ENCODE peak calls at places on chromosome 17, in six cellular contexts. One of them, this sample, is unnamed.
A peak's percentile ranks its signal among the peaks of the same experiment; 100 is the strongest.

GRCh38 chr17:82019905-82020873 is 2.5 kb downstream of the CENPX start:
- DNase-seq in chondrocyte: no peak
- DNase-seq in left lung: peak; percentile 93
- DNase-seq in GM06990: peak; percentile 61
- DNase-seq in sigmoid colon: no peak
- DNase-seq in dorsolateral prefrontal cortex: no peak
- DNase-seq in this sample: peak; percentile 79

GRCh38 chr17:13584701-13585080 is 17.0 kb downstream of the HS3ST3A1 start:
- DNase-seq in left lung: no peak
- DNase-seq in sigmoid colon: no peak
- DNase-seq in chondrocyte: no peak
- DNase-seq in GM06990: no peak
- DNase-seq in dorsolateral prefrontal cortex: no peak
- DNase-seq in this sample: no peak

GRCh38 chr17:50946223-50946890 is 80.2 kb upstream of the TOB1 start:
- DNase-seq in sigmoid colon: peak; percentile 55
- DNase-seq in GM06990: no peak
- DNase-seq in chondrocyte: peak; percentile 68
- DNase-seq in dorsolateral prefrontal cortex: no peak
- DNase-seq in left lung: no peak
- DNase-seq in this sample: no peak

GRCh38 chr17:71503710-71504471 is 616.9 kb upstream of the SOX9 start:
- DNase-seq in left lung: no peak
- DNase-seq in GM06990: no peak
- DNase-seq in sigmoid colon: no peak
- DNase-seq in chondrocyte: no peak
- DNase-seq in dorsolateral prefrontal cortex: no peak
- DNase-seq in this sample: no peak

GRCh38 chr17:35801583-35802224 is 6.3 kb upstream of the MMP28 start:
- DNase-seq in sigmoid colon: peak; percentile 98
- DNase-seq in left lung: peak; percentile 49
- DNase-seq in chondrocyte: no peak
- DNase-seq in dorsolateral prefrontal cortex: peak; percentile 69
- DNase-seq in GM06990: no peak
- DNase-seq in this sample: no peak

GRCh38 chr17:79045830-79046500 is 22.0 kb downstream of the C1QTNF1 start:
- DNase-seq in left lung: peak; percentile 95
- DNase-seq in chondrocyte: peak; percentile 81
- DNase-seq in sigmoid colon: peak; percentile 90
- DNase-seq in GM06990: peak; percentile 71
- DNase-seq in dorsolateral prefrontal cortex: peak; percentile 80
- DNase-seq in this sample: peak; percentile 85

GRCh38 chr17:17041018-17041521 is 1.2 kb upstream of the MPRIP start:
- DNase-seq in sigmoid colon: no peak
- DNase-seq in GM06990: no peak
- DNase-seq in chondrocyte: peak; percentile 27
- DNase-seq in left lung: peak; percentile 34
- DNase-seq in dorsolateral prefrontal cortex: peak; percentile 82
- DNase-seq in this sample: no peak

GRCh38 chr17:1188812-1189211 is 9.0 kb upstream of the ABR start:
- DNase-seq in GM06990: no peak
- DNase-seq in left lung: peak; percentile 82
- DNase-seq in dorsolateral prefrontal cortex: no peak
- DNase-seq in chondrocyte: no peak
- DNase-seq in sigmoid colon: peak; percentile 98
- DNase-seq in this sample: no peak

GRCh38 chr17:33464669-33465275 is 171.7 kb upstream of the ASIC2 start:
- DNase-seq in dorsolateral prefrontal cortex: no peak
- DNase-seq in sigmoid colon: no peak
- DNase-seq in chondrocyte: no peak
- DNase-seq in left lung: no peak
- DNase-seq in GM06990: no peak
- DNase-seq in this sample: no peak

GRCh38 chr17:81927145-81927652 is 336 bp downstream of the MAFG start:
- DNase-seq in sigmoid colon: no peak
- DNase-seq in chondrocyte: no peak
- DNase-seq in dorsolateral prefrontal cortex: no peak
- DNase-seq in left lung: no peak
- DNase-seq in GM06990: no peak
- DNase-seq in this sample: no peak

GRCh38 chr17:44970136-44970737 is 2.1 kb upstream of the C1QL1 start:
- DNase-seq in GM06990: peak; percentile 29
- DNase-seq in chondrocyte: no peak
- DNase-seq in dorsolateral prefrontal cortex: peak; percentile 49
- DNase-seq in left lung: no peak
- DNase-seq in sigmoid colon: peak; percentile 89
- DNase-seq in this sample: no peak

GRCh38 chr17:81509048-81509686 is 3.4 kb downstream of the ACTG1 start:
- DNase-seq in dorsolateral prefrontal cortex: no peak
- DNase-seq in sigmoid colon: no peak
- DNase-seq in left lung: peak; percentile 14
- DNase-seq in chondrocyte: no peak
- DNase-seq in GM06990: no peak
- DNase-seq in this sample: no peak

GRCh38 chr17:32265192-32265895 is at the start of gene RHBDL3:
- DNase-seq in GM06990: no peak
- DNase-seq in dorsolateral prefrontal cortex: no peak
- DNase-seq in left lung: peak; percentile 75
- DNase-seq in chondrocyte: no peak
- DNase-seq in sigmoid colon: no peak
- DNase-seq in this sample: no peak

GRCh38 chr17:27532269-27533067 is 76.2 kb downstream of the KSR1 start:
- DNase-seq in dorsolateral prefrontal cortex: peak; percentile 63
- DNase-seq in sigmoid colon: peak; percentile 77
- DNase-seq in GM06990: no peak
- DNase-seq in chondrocyte: peak; percentile 46
- DNase-seq in left lung: peak; percentile 90
- DNase-seq in this sample: no peak

GRCh38 chr17:10579270-10579669 is 29.8 kb upstream of the MYH2 start:
- DNase-seq in sigmoid colon: no peak
- DNase-seq in GM06990: no peak
- DNase-seq in left lung: no peak
- DNase-seq in chondrocyte: no peak
- DNase-seq in dorsolateral prefrontal cortex: no peak
- DNase-seq in this sample: no peak

GRCh38 chr17:49361129-49361901 is 735 bp downstream of the ZNF652 start:
- DNase-seq in dorsolateral prefrontal cortex: peak; percentile 47
- DNase-seq in GM06990: peak; percentile 81
- DNase-seq in sigmoid colon: peak; percentile 73
- DNase-seq in chondrocyte: no peak
- DNase-seq in left lung: peak; percentile 86
- DNase-seq in this sample: peak; percentile 51

GRCh38 chr17:34371405-34371804 is 8.4 kb upstream of the CCL1 start:
- DNase-seq in sigmoid colon: no peak
- DNase-seq in dorsolateral prefrontal cortex: no peak
- DNase-seq in chondrocyte: no peak
- DNase-seq in left lung: no peak
- DNase-seq in GM06990: no peak
- DNase-seq in this sample: no peak

GRCh38 chr17:37280841-37281240 is 94.9 kb upstream of the C17orf78 start:
- DNase-seq in GM06990: no peak
- DNase-seq in chondrocyte: no peak
- DNase-seq in left lung: no peak
- DNase-seq in dorsolateral prefrontal cortex: no peak
- DNase-seq in sigmoid colon: no peak
- DNase-seq in this sample: no peak

GRCh38 chr17:49193513-49194296 is 16.7 kb downstream of the GNGT2 start:
- DNase-seq in chondrocyte: no peak
- DNase-seq in left lung: no peak
- DNase-seq in GM06990: peak; percentile 82
- DNase-seq in dorsolateral prefrontal cortex: peak; percentile 82
- DNase-seq in sigmoid colon: peak; percentile 85
- DNase-seq in this sample: peak; percentile 59

GRCh38 chr17:64148017-64148631 is 18.2 kb upstream of the ERN1 start:
- DNase-seq in dorsolateral prefrontal cortex: no peak
- DNase-seq in GM06990: no peak
- DNase-seq in left lung: no peak
- DNase-seq in sigmoid colon: no peak
- DNase-seq in chondrocyte: no peak
- DNase-seq in this sample: no peak

GRCh38 chr17:17060930-17061329 is 18.7 kb downstream of the MPRIP start:
- DNase-seq in left lung: no peak
- DNase-seq in dorsolateral prefrontal cortex: no peak
- DNase-seq in chondrocyte: peak; percentile 54
- DNase-seq in GM06990: no peak
- DNase-seq in sigmoid colon: peak; percentile 35
- DNase-seq in this sample: no peak

GRCh38 chr17:19456016-19456927 is 45.2 kb downstream of the RNF112 start:
- DNase-seq in GM06990: no peak
- DNase-seq in sigmoid colon: no peak
- DNase-seq in dorsolateral prefrontal cortex: no peak
- DNase-seq in left lung: no peak
- DNase-seq in chondrocyte: no peak
- DNase-seq in this sample: no peak

DNA sequence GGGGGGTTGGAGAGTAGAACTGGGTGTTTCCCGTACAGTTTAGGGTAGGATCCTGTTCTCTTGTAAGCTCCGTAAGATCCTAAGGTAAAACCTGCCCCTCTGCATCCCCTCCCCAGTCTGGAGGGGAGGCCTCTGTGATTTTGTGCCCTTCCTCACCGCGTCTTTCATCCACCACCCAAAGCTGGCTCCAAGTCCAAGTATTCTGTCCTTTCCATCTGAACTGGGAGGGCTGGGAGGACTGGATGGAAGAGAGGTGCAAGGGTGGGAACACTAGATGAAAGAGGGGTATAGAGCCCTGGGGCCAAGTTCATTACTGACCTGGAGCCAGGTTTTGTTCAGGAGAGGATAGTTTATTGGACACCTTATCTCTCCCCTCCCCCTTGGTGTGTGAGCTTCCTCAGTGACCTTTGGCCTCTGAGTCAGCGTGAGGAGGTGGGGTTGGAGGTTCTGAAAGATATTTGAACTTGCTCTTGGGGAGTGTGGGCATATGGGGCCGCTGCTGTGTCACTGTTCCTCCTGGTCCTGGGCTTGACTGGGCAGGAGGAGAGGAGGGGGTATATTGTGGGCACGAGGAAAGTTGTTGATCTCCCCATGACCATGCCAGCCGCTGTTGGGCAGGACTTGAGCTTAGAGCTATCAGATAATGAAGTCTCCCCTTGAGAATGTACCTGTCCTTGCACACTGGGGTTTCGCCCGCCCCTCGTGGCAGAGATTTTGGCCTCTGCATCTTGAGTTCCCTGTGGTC is 1.6 kb downstream of the LASP1 start:
- DNase-seq in left lung: peak; percentile 88
- DNase-seq in GM06990: no peak
- DNase-seq in sigmoid colon: peak; percentile 82
- DNase-seq in chondrocyte: no peak
- DNase-seq in dorsolateral prefrontal cortex: no peak
- DNase-seq in this sample: peak; percentile 66
- TF ChIP-seq CTCF in left lung: no peak
- TF ChIP-seq CTCF in GM06990: peak; percentile 38
- TF ChIP-seq CTCF in sigmoid colon: no peak
- TF ChIP-seq CTCF in chondrocyte: peak; percentile 50
- TF ChIP-seq CTCF in dorsolateral prefrontal cortex: no peak
- TF ChIP-seq CTCF in this sample: peak; percentile 44

DNA sequence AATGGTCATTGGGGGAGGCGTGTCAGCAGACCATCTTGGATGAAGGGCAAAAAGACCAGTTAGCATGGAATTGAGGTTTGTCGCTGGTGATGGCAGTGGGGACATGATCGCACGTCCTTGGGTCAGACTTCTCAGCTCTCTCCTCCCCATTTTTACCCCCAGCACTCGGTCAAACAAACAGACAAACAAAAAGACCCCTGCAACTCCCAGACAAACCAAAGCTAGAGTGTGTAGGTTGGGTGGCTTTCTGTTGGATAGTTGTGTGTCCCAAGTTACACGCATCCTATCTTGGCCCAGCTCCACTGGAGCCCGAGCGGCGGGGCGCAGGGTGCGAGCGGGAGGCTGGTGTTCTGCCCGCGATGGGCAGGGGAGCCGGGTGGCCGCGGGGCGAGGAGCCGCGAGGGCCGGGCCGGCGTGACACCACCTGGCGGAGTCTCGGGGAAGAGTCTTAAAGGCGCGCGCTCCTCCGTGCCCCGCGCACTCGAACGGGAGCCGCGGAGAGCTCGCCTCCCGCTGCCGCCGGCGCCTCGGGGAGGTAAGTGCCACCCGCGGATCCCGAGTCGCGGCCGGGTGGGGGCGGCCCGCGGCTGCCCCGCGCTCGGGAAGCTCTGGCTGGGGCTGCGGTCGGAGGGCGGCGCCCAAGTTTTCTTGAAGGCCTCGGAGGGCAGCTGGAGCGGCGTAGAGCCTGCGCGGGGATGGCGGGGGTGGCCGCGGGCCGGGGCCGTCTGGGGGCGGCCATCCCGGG is 18.5 kb upstream of the NTN1 start:
- DNase-seq in chondrocyte: no peak
- DNase-seq in GM06990: no peak
- DNase-seq in dorsolateral prefrontal cortex: no peak
- DNase-seq in left lung: peak; percentile 80
- DNase-seq in sigmoid colon: no peak
- DNase-seq in this sample: peak; percentile 66
- TF ChIP-seq CTCF in chondrocyte: peak; percentile 70
- TF ChIP-seq CTCF in GM06990: peak; percentile 15
- TF ChIP-seq CTCF in dorsolateral prefrontal cortex: peak; percentile 19
- TF ChIP-seq CTCF in left lung: no peak
- TF ChIP-seq CTCF in sigmoid colon: peak; percentile 48
- TF ChIP-seq CTCF in this sample: peak; percentile 34

GRCh38 chr17:7038025-7038862 is 2.4 kb downstream of the SLC16A13 start:
- DNase-seq in GM06990: no peak
- DNase-seq in chondrocyte: no peak
- DNase-seq in dorsolateral prefrontal cortex: no peak
- DNase-seq in left lung: peak; percentile 63
- DNase-seq in sigmoid colon: no peak
- DNase-seq in this sample: no peak
- TF ChIP-seq CTCF in GM06990: no peak
- TF ChIP-seq CTCF in chondrocyte: no peak
- TF ChIP-seq CTCF in dorsolateral prefrontal cortex: no peak
- TF ChIP-seq CTCF in left lung: no peak
- TF ChIP-seq CTCF in sigmoid colon: no peak
- TF ChIP-seq CTCF in this sample: peak; percentile 18

DNA sequence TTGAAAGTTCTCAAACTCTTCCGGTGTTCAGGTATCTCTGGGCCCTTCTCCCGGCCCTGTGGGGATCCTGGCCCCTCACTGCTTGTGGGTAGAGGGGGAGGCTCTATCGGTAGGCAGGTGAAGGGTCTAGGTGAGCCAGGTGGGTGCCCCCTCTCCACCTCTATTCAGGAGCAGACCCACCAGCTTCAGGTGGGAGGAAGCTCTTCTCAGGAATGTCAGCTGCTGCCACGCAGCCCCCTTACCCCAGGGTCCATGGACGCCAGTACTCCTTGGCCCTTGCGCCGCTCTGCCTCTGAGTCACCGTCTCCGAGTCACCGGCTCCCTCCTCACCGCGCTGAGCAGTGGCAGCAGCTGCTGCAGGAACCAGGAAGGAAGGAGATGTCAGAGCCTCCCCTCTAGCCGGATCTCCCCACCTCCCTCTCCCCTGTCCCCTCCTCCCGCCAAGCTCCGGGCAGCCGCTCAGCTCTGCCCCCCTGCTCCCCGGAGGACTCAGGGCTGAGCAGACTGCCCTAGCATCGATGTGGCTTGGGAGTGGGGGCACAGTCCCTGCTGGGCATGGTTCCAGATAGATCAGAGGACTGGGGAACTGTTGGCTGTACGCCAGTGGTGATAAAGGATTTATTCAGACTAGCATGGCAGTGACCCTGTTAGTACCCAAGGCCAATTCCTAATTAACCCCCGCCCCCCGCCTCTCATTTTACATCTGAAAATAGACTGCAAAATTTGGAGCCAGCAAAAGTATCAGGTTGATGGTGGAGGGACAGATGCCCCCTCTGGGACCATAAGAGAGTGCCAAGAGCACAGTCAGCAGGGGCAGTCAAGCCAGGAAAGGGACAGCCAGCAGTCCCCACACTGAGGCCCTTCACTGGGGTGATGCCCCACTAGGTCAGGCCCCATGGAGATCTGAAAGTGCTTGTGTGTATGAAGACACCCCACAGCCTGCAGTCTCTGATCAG is at the start of gene OSBPL7:
- DNase-seq in chondrocyte: no peak
- DNase-seq in left lung: peak; percentile 94
- DNase-seq in dorsolateral prefrontal cortex: peak; percentile 82
- DNase-seq in sigmoid colon: peak; percentile 88
- DNase-seq in GM06990: peak; percentile 77
- DNase-seq in this sample: peak; percentile 91
- TF ChIP-seq CTCF in chondrocyte: peak; percentile 70
- TF ChIP-seq CTCF in left lung: no peak
- TF ChIP-seq CTCF in dorsolateral prefrontal cortex: peak; percentile 68
- TF ChIP-seq CTCF in sigmoid colon: no peak
- TF ChIP-seq CTCF in GM06990: peak; percentile 48
- TF ChIP-seq CTCF in this sample: peak; percentile 77

This sample was measured in GM10248.